ENCODE peak calls at places on chromosomes 11 and 22, in four cellular contexts. T is SK-N-SH, U is HCT116, E is K562. Z is an unnamed sample.

GRCh38 chr11:73184953-73185671 is 33.0 kb upstream of the P2RY2 start:
- DNase-seq in T (peak), U (peak), E (peak), Z (peak)

GRCh38 chr11:93775289-93775688 is 8.8 kb upstream of the MED17 start:
- DNase-seq in T (peak), U (peak), E (peak), Z (peak)

GRCh38 chr11:16853266-16853665 is 114.8 kb downstream of the C11orf58 start:
- DNase-seq in T (no peak), U (no peak), E (peak), Z (no peak)

GRCh38 chr11:94283678-94284077 is 20.7 kb upstream of the IZUMO1R start:
- DNase-seq in T (no peak), U (no peak), E (no peak), Z (no peak)

GRCh38 chr11:121194731-121195596 is 93.9 kb downstream of the TECTA start:
- DNase-seq in T (peak), U (peak), E (peak), Z (peak)

GRCh38 chr22:37739000-37739399 is 42.2 kb downstream of the TRIOBP start:
- DNase-seq in T (no peak), U (no peak), E (no peak), Z (no peak)

GRCh38 chr11:3382613-3383275 is 3.8 kb upstream of the ZNF195 start:
- DNase-seq in T (no peak), U (no peak), E (no peak), Z (no peak)

GRCh38 chr22:40477683-40478348 is 107.4 kb downstream of the SGSM3 start:
- DNase-seq in T (no peak), U (no peak), E (no peak), Z (peak)

GRCh38 chr11:6667733-6668374 is 12.2 kb upstream of the DCHS1 start:
- DNase-seq in T (no peak), U (peak), E (peak), Z (no peak)

GRCh38 chr22:29766632-29767288 is at the start of gene ZMAT5:
- DNase-seq in T (peak), U (peak), E (peak), Z (peak)

DNA sequence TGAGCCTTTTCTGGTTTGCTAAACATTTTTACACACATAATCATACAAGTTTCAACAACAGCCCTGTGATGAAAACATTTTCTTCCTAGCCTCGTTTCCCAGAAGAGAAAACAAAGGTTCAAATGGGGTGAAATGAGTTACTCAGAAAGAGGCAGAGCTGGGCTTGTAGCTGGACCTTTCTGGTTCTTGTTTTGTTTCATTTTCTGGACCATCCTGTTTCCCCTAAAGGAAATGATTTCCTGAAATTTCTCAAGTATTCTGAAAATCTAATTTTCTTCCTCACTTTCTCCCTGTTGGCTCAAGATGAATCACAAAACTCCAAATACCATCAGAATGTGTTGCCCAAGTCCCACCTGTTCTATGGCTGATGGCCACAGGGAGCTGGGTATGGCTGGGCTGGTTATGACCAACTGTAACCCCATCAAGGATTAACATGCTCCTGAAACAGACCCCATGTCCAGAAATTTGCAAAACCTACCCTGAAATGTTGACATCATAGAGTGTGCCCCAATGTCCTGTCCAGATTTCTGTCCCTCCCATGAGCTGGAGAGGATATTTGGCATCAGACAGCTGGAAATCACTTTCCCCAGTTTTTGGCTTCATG is 6.7 kb upstream of the APOL4 start:
- DNase-seq in T (no peak), U (no peak), E (no peak), Z (no peak)
- TF ChIP-seq JUND in T (no peak), U (no peak), E (no peak), Z (no peak)

GRCh38 chr11:64181506-64182411 is 4.2 kb upstream of the STIP1 start:
- DNase-seq in T (peak), U (peak), E (peak), Z (peak)
- TF ChIP-seq JUND in T (peak), U (no peak), E (peak), Z (no peak)

DNA sequence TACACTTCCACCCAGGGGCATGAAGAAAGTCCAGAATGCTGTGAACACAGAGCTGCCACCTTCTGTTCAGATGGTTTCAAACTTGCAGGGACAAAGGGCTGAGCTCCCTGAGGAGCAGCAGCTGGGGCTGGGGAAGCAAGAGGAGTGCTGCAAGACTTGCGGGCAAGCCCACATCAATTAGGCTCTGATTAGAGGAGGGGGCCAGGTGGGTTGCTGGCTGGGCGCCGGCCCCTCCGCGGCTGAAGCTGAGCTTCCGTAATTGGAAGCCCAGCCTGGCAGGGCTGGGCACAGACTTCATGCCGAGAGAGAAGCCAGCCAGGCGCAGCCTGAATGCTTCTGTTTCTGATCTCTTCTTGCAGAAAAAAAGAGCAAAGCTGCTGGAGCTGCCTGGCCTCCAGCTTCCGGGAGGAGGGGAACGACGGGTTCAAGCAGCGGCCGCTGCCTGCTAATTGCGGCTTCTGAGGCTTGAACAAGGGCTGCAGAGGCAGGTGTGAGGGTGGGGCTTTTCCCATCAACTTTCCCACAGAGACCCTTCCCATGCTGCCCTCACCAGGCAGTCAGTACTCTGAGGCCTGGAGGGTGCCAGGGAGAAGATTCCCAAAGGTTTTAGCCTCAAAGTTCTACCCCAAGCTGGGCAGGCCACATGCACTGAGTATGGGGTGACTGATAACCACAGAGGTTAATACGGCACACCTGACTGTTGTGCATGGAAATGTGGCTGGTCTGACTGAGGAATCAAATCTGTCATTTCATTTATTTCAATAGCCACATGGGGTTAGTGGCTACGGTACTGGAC is 91.1 kb upstream of the LMO1 start:
- DNase-seq in T (peak), U (no peak), E (no peak), Z (peak)
- TF ChIP-seq JUND in T (no peak), U (no peak), E (no peak), Z (no peak)

GRCh38 chr22:50030315-50031188 is 18.0 kb upstream of the IL17REL start:
- DNase-seq in T (peak), U (peak), E (peak), Z (peak)

GRCh38 chr22:50031189-50032091 is 18.9 kb upstream of the IL17REL start:
- DNase-seq in T (peak), U (no peak), E (no peak), Z (no peak)

GRCh38 chr22:50032109-50032871 is 19.7 kb upstream of the IL17REL start:
- DNase-seq in T (peak), U (no peak), E (no peak), Z (no peak)

GRCh38 chr22:50025993-50026392 is 13.4 kb upstream of the IL17REL start:
- DNase-seq in T (no peak), U (no peak), E (no peak), Z (no peak)

GRCh38 chr22:50027639-50028537 is 15.3 kb upstream of the IL17REL start:
- DNase-seq in T (peak), U (no peak), E (no peak), Z (peak)
- TF ChIP-seq JUND in T (no peak), U (no peak), E (no peak), Z (no peak)

GRCh38 chr11:124779568-124779967 is 17.5 kb upstream of the ESAM start:
- DNase-seq in T (no peak), U (no peak), E (no peak), Z (no peak)

GRCh38 chr11:124778281-124778680 is 16.2 kb upstream of the ESAM start:
- DNase-seq in T (peak), U (peak), E (no peak), Z (no peak)

GRCh38 chr11:124783002-124783401 is 17.2 kb downstream of the MSANTD2 start:
- DNase-seq in T (no peak), U (no peak), E (no peak), Z (no peak)

GRCh38 chr11:124776865-124777645 is 15.0 kb upstream of the ESAM start:
- DNase-seq in T (no peak), U (no peak), E (no peak), Z (no peak)
- TF ChIP-seq JUND in T (no peak), U (no peak), E (no peak), Z (no peak)

GRCh38 chr11:69652999-69653398 is 12.0 kb downstream of the CCND1 start:
- DNase-seq in T (no peak), U (no peak), E (no peak), Z (no peak)
- TF ChIP-seq JUND in T (no peak), U (no peak), E (no peak), Z (no peak)

GRCh38 chr11:20002312-20003216 is 157.7 kb downstream of the DBX1 start:
- DNase-seq in T (no peak), U (no peak), E (no peak), Z (no peak)

GRCh38 chr11:20003357-20003756 is 156.9 kb downstream of the DBX1 start:
- DNase-seq in T (no peak), U (no peak), E (no peak), Z (no peak)

GRCh38 chr11:20000393-20001134 is 159.7 kb downstream of the DBX1 start:
- DNase-seq in T (no peak), U (no peak), E (no peak), Z (no peak)

GRCh38 chr11:19996591-19996990 is 163.7 kb downstream of the DBX1 start:
- DNase-seq in T (peak), U (no peak), E (no peak), Z (no peak)

DNA sequence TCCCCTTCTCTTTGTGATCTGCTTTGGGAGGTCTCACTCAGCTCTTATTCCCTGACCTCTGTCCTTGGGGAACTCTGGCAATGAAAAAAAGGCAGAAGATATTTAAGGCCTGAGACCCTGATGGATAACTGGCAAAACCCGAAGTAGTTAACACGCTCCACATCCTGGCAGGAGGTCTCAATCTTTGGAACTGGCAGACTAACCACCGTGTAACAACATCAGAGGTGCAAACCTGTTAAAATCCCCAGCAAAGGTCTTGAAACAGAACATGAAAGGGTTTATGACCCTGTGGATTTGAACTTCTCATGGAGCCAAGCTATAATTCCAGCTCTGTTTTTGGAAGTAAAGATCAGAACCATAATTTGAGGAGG is 160.3 kb downstream of the DBX1 start:
- DNase-seq in T (no peak), U (no peak), E (no peak), Z (no peak)
- TF ChIP-seq JUND in T (no peak), U (no peak), E (no peak), Z (no peak)

GRCh38 chr11:126053340-126054286 is 9.1 kb downstream of the CDON start:
- DNase-seq in T (peak), U (no peak), E (no peak), Z (no peak)
- TF ChIP-seq JUND in T (no peak), U (no peak), E (no peak), Z (no peak)

DNA sequence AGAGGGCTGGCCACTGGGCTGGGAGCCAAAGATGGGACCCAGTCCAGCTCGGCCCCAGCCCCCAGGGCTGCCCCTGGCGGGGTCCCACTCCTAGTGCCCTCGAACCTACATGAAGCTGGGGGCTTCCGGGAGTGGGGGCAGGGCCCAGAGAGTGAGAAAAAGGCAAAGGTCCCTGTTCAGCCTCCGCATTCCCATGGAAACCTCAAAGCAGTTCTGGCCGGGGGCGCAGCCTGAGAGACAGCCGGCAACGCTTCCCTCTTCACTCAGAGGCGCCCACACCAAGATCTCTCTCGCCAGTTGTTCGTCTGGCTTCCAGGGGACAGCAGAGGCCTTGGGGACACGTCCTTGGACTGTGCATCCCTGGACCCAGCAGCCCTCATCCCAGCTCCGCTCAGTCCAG is 22.3 kb upstream of the ARHGAP8 start:
- DNase-seq in T (no peak), U (no peak), E (no peak), Z (no peak)
- TF ChIP-seq JUND in T (no peak), U (no peak), E (no peak), Z (no peak)

DNA sequence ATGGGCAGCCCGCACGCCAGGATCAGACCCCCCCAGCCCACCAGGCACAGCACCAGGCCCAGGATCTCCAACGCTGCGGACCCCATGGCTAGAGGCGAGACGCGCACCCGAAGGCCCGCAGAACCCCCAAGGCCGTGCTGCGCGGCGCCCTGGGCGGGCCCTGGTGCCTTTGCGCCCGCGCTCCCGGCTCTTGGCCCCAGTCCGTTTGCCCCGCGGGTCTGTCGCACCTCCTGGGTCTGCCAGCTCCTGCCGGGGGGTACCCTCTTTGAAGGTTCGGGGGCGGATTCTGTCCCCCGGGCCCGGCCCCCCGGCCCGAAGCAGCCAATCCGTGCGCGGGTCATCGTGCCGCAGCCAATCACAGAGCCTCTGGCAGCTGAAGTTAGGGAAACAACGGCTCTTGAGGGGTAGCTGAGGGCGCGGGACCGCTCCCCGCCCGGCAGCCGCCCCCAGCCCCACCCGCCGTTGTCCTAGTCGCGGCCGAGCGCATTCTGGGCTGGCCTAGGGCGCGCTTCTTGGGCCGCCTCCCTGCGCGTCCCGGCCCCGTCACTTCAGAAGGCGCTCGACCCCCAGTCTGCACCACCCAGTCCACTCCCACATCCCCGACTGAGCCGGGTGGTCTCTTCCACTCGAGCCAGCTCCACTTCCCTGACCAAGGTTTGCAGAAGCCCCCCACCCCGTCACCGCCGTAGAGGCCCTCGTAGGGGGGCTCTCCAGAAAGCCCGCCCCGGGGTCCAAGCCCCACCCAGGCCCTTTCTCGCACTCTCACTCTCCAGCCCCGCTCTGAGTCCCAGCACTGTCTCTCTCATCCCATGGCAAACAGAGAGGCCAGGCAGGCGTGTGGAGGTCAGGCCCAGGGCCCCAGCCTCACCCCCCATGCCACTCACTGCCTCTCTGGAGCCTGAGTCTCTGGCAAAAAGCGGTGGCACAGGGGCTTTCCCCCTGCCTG is at the start of gene CLDN5:
- DNase-seq in T (peak), U (no peak), E (no peak), Z (no peak)
- TF ChIP-seq JUND in T (no peak), U (no peak), E (no peak), Z (no peak)

Z was measured in T47D.